ENCODE peak calls at places on chromosomes 12 and 14, in eight cellular contexts. G, H, J, K, O, Y, S and V are unnamed samples.

GRCh38 chr12:65306603-65307501 is 28.4 kb downstream of the MSRB3 start:
- DNase-seq in J (no peak), H (no peak), K (no peak), G (peak), S (peak), O (no peak), Y (peak), V (no peak)

GRCh38 chr14:101020971-101021370 is 117.4 kb upstream of the RTL1 start:
- DNase-seq in H (no peak), K (peak), Y (no peak), O (no peak), J (no peak), G (no peak), S (no peak), V (no peak)

GRCh38 chr12:32198555-32198954 is 91.9 kb downstream of the BICD1 start:
- DNase-seq in H (no peak), J (no peak), Y (no peak), O (no peak), K (no peak), G (no peak), S (no peak), V (no peak)

GRCh38 chr12:24839268-24839791 is 109.6 kb downstream of the BCAT1 start:
- DNase-seq in J (peak), S (no peak), G (peak), K (peak), Y (no peak), O (no peak), H (no peak), V (no peak)

GRCh38 chr12:103805961-103806360 is 35.1 kb downstream of the NT5DC3 start:
- DNase-seq in Y (no peak), G (no peak), S (no peak), H (no peak), K (no peak), J (no peak), O (no peak), V (no peak)

GRCh38 chr12:13425766-13426165 is 229.2 kb downstream of the EMP1 start:
- DNase-seq in G (no peak), K (no peak), J (no peak), O (no peak), S (no peak), Y (no peak), H (no peak), V (no peak)

GRCh38 chr12:104467346-104467837 is 10.6 kb downstream of the CHST11 start:
- DNase-seq in S (no peak), G (peak), H (no peak), Y (no peak), K (no peak), O (no peak), J (no peak), V (no peak)

GRCh38 chr12:79691299-79692248 is 810 bp upstream of the PAWR start:
- DNase-seq in G (no peak), S (peak), Y (peak), O (no peak), K (no peak), H (no peak), J (no peak), V (no peak)

GRCh38 chr12:131315601-131316000 is 361.9 kb downstream of the ADGRD1 start:
- DNase-seq in O (no peak), G (no peak), K (no peak), J (no peak), Y (no peak), H (no peak), S (no peak), V (no peak)

GRCh38 chr14:78135450-78135891 is 34.7 kb upstream of the NRXN3 start:
- DNase-seq in J (no peak), Y (no peak), O (no peak), G (no peak), S (no peak), K (no peak), H (no peak), V (no peak)

GRCh38 chr12:64232201-64232600 is 10.1 kb upstream of the KICS2 start:
- DNase-seq in Y (no peak), G (no peak), J (no peak), K (no peak), H (no peak), S (no peak), O (no peak), V (no peak)

GRCh38 chr12:119710941-119711551 is 43.1 kb downstream of the PRKAB1 start:
- DNase-seq in H (no peak), K (no peak), O (no peak), Y (no peak), S (no peak), G (no peak), J (no peak), V (no peak)

GRCh38 chr14:104111301-104112112 is 26.0 kb downstream of the ASPG start:
- DNase-seq in S (no peak), Y (no peak), J (no peak), H (no peak), G (no peak), K (no peak), O (no peak), V (no peak)

GRCh38 chr14:99248761-99249171 is 23.2 kb downstream of the BCL11B start:
- DNase-seq in H (no peak), O (no peak), K (no peak), J (no peak), G (no peak), S (no peak), Y (no peak), V (no peak)

GRCh38 chr14:68250950-68251765 is 431.6 kb downstream of the RAD51B start:
- DNase-seq in H (no peak), K (no peak), O (no peak), S (no peak), J (no peak), Y (no peak), G (peak), V (no peak)

GRCh38 chr12:117695956-117696355 is 272.8 kb downstream of the KSR2 start:
- DNase-seq in J (no peak), K (no peak), O (no peak), Y (no peak), S (no peak), G (no peak), H (no peak), V (no peak)

GRCh38 chr12:27924350-27925140 is 48.0 kb downstream of the PTHLH start:
- DNase-seq in J (no peak), K (no peak), O (no peak), Y (no peak), H (no peak), G (no peak), S (no peak), V (no peak)

GRCh38 chr14:94588311-94588710 is 7.1 kb downstream of the SERPINA5 start:
- DNase-seq in S (no peak), G (no peak), K (no peak), O (no peak), H (no peak), Y (no peak), J (no peak), V (no peak)

GRCh38 chr12:53980448-53981388 is 4.2 kb upstream of the HOXC10 start:
- DNase-seq in K (no peak), S (no peak), J (no peak), Y (no peak), G (no peak), O (no peak), H (no peak), V (no peak)